ENCODE peak calls at places on chromosomes 4 and X, in six cellular contexts. I is HepG2, O is GM12891, D is GM12878, J is H1, E is K562. K is an unnamed sample.

GRCh38 chr4:107319386-107319785 is 283.3 kb upstream of the DKK2 start:
- DNase-seq in O (no peak), E (no peak), J (no peak), D (no peak), I (no peak), K (no peak)

GRCh38 chrX:126485371-126485770 is 67.2 kb downstream of the DCAF12L1 start:
- DNase-seq in O (no peak), D (no peak), I (no peak), J (no peak), E (no peak), K (no peak)

GRCh38 chrX:155094468-155095061 is 23.3 kb downstream of the BRCC3 start:
- DNase-seq in O (no peak), E (peak), J (no peak), I (peak), D (no peak), K (no peak)

GRCh38 chrX:37997096-37997495 is 9.3 kb upstream of the SYTL5 start:
- DNase-seq in J (no peak), E (no peak), I (no peak), O (no peak), D (no peak), K (no peak)

GRCh38 chr4:90127223-90127705 is at the start of gene CCSER1:
- DNase-seq in J (no peak), E (no peak), D (no peak), I (no peak), O (peak), K (no peak)

GRCh38 chr4:8940792-8941491 is 69.3 kb upstream of the HMX1 start:
- DNase-seq in D (no peak), I (peak), J (peak), O (no peak), E (peak), K (no peak)

GRCh38 chr4:121738780-121739547 is 26.0 kb downstream of the SMIM43 start:
- DNase-seq in E (no peak), J (no peak), D (no peak), I (no peak), O (no peak), K (no peak)

GRCh38 chr4:19983072-19983471 is 268.6 kb upstream of the SLIT2 start:
- DNase-seq in O (no peak), J (no peak), E (no peak), D (no peak), I (no peak), K (no peak)

GRCh38 chrX:17859609-17860178 is 1.4 kb downstream of the RAI2 start:
- DNase-seq in I (no peak), D (no peak), E (no peak), J (no peak), O (no peak), K (no peak)

GRCh38 chr4:5780831-5781480 is 70.0 kb downstream of the EVC start:
- DNase-seq in I (no peak), O (no peak), J (no peak), E (no peak), D (no peak), K (no peak)

GRCh38 chr4:83889802-83890201 is 353.9 kb downstream of the GPAT3 start:
- DNase-seq in I (no peak), O (no peak), E (no peak), J (no peak), D (no peak), K (no peak)

GRCh38 chr4:24105183-24106039 is 215.6 kb upstream of the PPARGC1A start:
- DNase-seq in O (no peak), J (no peak), I (no peak), D (no peak), E (no peak), K (no peak)
- TF ChIP-seq POLR2AphosphoS5 in O (no peak), J (no peak), I (no peak), D (no peak), E (no peak), K (no peak)

DNA sequence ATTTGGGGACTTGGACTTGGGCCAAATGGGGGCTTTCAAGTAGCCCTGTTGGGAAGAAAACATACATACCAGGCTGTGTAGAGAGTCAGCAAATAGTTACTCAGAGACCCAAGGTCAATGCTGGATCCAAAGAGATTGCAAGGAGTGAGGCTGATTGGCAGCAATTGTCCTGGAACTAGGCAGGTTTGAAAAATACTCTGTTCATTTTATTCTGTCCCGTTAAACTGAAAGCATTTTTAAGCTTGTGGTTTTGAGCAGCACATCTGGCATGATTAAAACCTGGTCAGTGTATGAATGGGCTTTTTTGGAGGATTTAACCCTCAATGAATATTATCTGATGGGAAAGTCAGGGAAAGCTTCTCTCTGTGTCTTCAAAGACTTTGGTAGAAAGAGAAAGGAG is 294.3 kb upstream of the BOD1L1 start:
- DNase-seq in J (no peak), E (no peak), I (peak), O (no peak), D (no peak), K (no peak)
- TF ChIP-seq TAF1 in J (no peak), E (no peak), I (no peak), O (no peak), D (no peak), K (no peak)

DNA sequence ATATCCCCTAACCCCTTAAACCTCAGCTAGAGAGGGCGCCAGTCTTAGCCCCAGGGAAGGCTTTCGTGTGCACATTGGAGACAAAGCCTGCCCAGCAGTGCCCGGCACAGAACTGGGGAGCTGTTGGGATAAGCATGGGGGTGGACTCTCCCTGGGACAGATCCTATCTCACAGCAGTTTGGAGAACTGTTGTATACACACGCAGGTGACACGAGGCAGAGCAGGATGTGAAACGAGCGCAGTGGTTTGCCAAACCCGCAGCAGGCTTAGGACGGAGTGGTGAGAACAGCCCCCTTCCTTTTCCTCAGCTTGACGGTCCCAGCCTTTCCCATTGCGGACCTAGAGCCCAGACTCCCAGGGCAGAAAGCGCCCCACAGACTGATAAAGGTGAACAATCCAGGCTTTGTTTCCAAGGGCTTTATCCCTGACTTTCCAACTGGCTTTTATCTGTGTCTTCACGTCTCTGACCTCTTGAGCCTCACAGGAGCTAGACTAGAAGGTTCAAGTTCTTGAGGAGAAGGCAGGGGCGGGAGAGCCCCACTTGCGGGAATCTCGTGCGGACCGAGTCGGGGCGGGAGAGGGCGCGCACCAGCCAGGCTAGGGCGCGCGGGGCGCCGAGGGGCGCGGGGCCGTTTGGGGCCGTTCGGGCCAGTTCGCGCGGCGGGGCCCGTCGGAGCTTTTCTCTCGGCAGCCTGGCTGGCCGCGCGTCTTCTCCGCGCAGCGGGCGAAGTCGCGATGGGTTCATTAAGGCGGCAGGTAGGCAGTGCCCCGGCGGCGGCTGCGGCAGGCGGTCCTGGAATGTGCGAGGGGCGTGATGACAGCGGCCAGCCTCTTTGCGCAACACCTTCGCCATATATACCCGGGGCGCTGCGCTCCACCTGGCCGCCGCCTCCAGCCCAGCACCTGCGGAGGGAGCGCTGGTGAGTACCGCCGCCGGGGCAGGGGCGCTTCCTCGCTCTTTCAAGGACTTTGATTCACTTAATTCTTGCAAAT is at the start of gene SLC34A2:
- DNase-seq in I (peak), D (no peak), E (no peak), O (peak), J (peak), K (no peak)
- TF ChIP-seq POLR2A in I (no peak), D (no peak), E (no peak), O (no peak), J (peak), K (no peak)

DNA sequence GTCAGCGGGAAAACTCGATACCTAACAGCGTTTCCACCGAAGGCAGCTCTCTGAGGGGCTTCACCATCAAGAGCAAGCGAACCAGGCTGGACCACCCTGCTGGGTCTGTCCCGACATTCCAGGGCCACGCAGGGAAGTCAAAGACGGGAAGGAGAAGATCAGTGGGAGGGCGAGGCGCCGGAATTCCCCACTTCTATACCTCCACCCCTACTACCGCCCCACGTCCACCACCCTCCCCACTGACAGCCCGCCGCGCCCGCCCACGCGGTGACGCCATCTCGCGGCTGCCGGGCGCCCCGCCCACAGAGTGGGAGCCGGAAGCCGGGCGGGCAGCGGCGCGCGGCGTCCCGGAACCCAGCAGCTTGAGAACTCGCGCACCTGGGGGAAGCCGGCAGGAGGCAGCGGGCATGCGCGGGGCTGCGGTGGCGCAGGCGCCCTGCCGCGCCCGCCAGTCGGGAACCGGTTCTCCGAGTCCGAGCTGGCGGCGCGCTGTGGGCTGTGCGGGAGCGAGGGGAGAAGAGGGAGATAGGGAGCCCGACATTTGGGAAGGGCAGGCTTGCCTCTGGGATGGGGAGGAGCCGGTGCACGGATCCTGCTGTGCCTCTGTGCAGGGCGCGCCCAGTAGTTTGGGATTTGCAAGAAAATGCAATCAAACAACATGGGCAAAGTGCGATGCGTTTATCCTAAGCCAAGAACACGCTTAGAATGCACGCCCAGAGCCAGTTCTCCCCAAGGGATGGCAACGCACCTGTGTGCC is 3.2 kb upstream of the STIM2 start:
- DNase-seq in D (peak), J (peak), O (peak), I (peak), E (peak), K (peak)
- TF ChIP-seq POLR2AphosphoS5 in D (peak), J (no peak), O (peak), I (peak), E (no peak), K (peak)

DNA sequence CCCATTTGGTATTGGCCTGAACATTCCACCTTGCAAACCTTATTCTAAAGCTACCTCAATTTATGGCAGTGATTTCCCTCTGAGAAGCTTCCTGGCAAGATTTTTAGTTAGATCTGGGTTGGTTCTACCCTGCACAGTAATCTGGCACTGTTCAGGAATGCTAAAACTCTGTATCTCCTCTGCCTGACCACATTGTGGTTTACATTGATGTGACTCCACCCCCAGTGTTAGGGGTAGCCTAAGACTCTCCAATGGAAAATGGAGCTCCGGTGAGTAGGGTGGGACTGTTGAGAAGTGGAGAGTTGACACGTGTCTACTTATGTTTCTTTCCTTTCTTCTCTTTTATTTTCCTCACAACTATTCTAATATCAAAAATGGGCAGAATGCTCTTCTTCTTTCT is 45.4 kb downstream of the BMPR1B start:
- DNase-seq in E (no peak), D (no peak), I (no peak), O (no peak), J (no peak), K (no peak)
- TF ChIP-seq TAF1 in E (no peak), D (no peak), I (no peak), O (no peak), J (no peak), K (no peak)

K was measured in GM12892.